ENCODE peak calls at places on chromosomes 13 and 19, in seven cellular contexts. R, M, J, T, H, C and S are unnamed samples. For H3K4me1, the result is how much of the 10 kb centered on the place peaks cover.

GRCh38 chr19:37654525-37654832 is 786 bp downstream of the ZFP30 start:
- DNase-seq in R (no peak), M (peak), J (no peak), T (peak), H (peak), C (peak), S (no peak)

GRCh38 chr13:46473806-46474205 is 79.2 kb upstream of the LRCH1 start:
- DNase-seq in R (no peak), M (no peak), J (no peak), T (no peak), H (no peak), C (no peak), S (no peak)

GRCh38 chr19:45113628-45114027 is 20.6 kb downstream of the PPP1R37 start:
- DNase-seq in R (no peak), M (no peak), J (no peak), T (peak), H (no peak), C (no peak), S (peak)

GRCh38 chr13:25971499-25972145 is 80.2 kb downstream of the SHISA2 start:
- DNase-seq in R (no peak), M (no peak), J (peak), T (peak), H (no peak), C (peak), S (no peak)

GRCh38 chr13:45626731-45627374 is 11.3 kb upstream of the ERICH6B start:
- DNase-seq in R (no peak), M (peak), J (no peak), T (peak), H (no peak), C (no peak), S (no peak)

GRCh38 chr13:101139076-101139475 is 277.2 kb downstream of the NALCN start:
- DNase-seq in R (no peak), M (peak), J (no peak), T (no peak), H (no peak), C (no peak), S (no peak)

GRCh38 chr19:47432091-47432490 is 12.8 kb upstream of the MEIS3 start:
- DNase-seq in R (no peak), M (no peak), J (no peak), T (no peak), H (no peak), C (no peak), S (no peak)

GRCh38 chr13:26923824-26924605 is 163.4 kb upstream of the GPR12 start:
- DNase-seq in R (no peak), M (peak), J (no peak), T (no peak), H (peak), C (no peak), S (no peak)

GRCh38 chr19:46404884-46405658 is 8.3 kb downstream of the CCDC8 start:
- DNase-seq in R (no peak), M (no peak), J (no peak), T (peak), H (no peak), C (peak), S (no peak)

GRCh38 chr13:69556540-69557196 is 551.0 kb upstream of the ATXN8OS start:
- DNase-seq in R (no peak), M (no peak), J (no peak), T (no peak), H (no peak), C (no peak), S (no peak)

GRCh38 chr13:32587014-32587773 is 942 bp downstream of the PDS5B start:
- DNase-seq in R (peak), M (peak), J (peak), T (peak), H (peak), C (peak), S (peak)

GRCh38 chr13:104301216-104301975 is 1235.2 kb upstream of the SLC10A2 start:
- DNase-seq in R (no peak), M (no peak), J (no peak), T (no peak), H (no peak), C (no peak), S (no peak)

GRCh38 chr19:19460258-19460731 is 54.8 kb downstream of the GATAD2A start:
- DNase-seq in R (no peak), M (peak), J (no peak), T (no peak), H (no peak), C (no peak), S (no peak)

GRCh38 chr13:77507931-77508776 is 27.4 kb upstream of the SCEL start:
- DNase-seq in R (peak), M (peak), J (no peak), T (peak), H (peak), C (no peak), S (peak)

GRCh38 chr19:47122359-47123335 is 8.0 kb upstream of the SAE1 start:
- DNase-seq in R (no peak), M (peak), J (no peak), T (peak), H (peak), C (no peak), S (peak)

GRCh38 chr19:48644839-48645651 is 942 bp downstream of the CA11 start:
- DNase-seq in R (peak), M (peak), J (peak), T (peak), H (peak), C (peak), S (peak)

GRCh38 chr19:13087795-13088537 is 14.7 kb downstream of the LYL1 start:
- DNase-seq in R (no peak), M (no peak), J (no peak), T (no peak), H (no peak), C (no peak), S (no peak)

GRCh38 chr13:97369269-97369893 is 64.6 kb upstream of the RAP2A start:
- DNase-seq in R (no peak), M (peak), J (peak), T (no peak), H (no peak), C (no peak), S (no peak)

GRCh38 chr13:41310963-41311606 is at the start of gene NAA16:
- DNase-seq in R (peak), M (peak), J (peak), T (peak), H (peak), C (peak), S (peak)

GRCh38 chr13:23367907-23368306 is 65.6 kb downstream of the SACS start:
- DNase-seq in R (no peak), M (no peak), J (no peak), T (no peak), H (no peak), C (no peak), S (no peak)

GRCh38 chr13:23377603-23378002 is 55.9 kb downstream of the SACS start:
- DNase-seq in R (no peak), M (no peak), J (no peak), T (no peak), H (no peak), C (no peak), S (no peak)

GRCh38 chr13:23375007-23375971 is 58.2 kb downstream of the SACS start:
- DNase-seq in R (peak), M (peak), J (peak), T (peak), H (peak), C (peak), S (peak)

GRCh38 chr13:23378009-23378632 is 55.4 kb downstream of the SACS start:
- DNase-seq in R (no peak), M (peak), J (peak), T (peak), H (peak), C (no peak), S (no peak)

GRCh38 chr13:23372264-23372905 is 61.1 kb downstream of the SACS start:
- DNase-seq in R (no peak), M (peak), J (no peak), T (peak), H (no peak), C (no peak), S (no peak)
- H3K4me2 ChIP-seq in R (no peak), M (peak), J (peak), T (peak), H (no peak), C (no peak), S (no peak)

GRCh38 chr19:3457531-3458228 is 22.6 kb downstream of the SMIM24 start:
- DNase-seq in R (no peak), M (no peak), J (no peak), T (no peak), H (no peak), C (no peak), S (no peak)
- TF ChIP-seq EZH2 in R (no peak), M (no peak), J (no peak), T (no peak), H (no peak), C (no peak), S (no peak)

DNA sequence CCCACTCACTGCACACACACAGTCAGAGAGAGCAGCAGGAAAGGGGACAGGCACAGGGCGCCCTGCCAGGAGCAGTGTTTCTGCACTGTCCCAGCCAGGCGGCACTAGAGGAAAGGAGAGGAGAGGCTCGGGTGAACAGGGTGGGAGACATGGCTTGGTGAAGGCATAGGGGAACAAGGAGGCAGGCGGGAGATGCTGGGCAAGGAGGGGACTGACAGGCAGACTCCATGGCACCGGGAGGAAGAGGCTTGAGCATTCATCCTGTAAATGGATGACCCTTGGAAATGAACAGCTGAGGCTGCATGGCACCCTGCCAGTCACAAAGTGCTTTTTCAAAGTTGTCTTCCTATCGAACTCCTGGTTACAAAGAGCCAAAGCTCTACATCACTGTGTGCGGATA is 22.5 kb downstream of the MED26 start:
- DNase-seq in R (no peak), M (no peak), J (no peak), T (no peak), H (no peak), C (no peak), S (no peak)
- H3K4me1 ChIP-seq in R (under half), M (under half), J (under half), T (under half), H (under half), C (under half), S (under half)

DNA sequence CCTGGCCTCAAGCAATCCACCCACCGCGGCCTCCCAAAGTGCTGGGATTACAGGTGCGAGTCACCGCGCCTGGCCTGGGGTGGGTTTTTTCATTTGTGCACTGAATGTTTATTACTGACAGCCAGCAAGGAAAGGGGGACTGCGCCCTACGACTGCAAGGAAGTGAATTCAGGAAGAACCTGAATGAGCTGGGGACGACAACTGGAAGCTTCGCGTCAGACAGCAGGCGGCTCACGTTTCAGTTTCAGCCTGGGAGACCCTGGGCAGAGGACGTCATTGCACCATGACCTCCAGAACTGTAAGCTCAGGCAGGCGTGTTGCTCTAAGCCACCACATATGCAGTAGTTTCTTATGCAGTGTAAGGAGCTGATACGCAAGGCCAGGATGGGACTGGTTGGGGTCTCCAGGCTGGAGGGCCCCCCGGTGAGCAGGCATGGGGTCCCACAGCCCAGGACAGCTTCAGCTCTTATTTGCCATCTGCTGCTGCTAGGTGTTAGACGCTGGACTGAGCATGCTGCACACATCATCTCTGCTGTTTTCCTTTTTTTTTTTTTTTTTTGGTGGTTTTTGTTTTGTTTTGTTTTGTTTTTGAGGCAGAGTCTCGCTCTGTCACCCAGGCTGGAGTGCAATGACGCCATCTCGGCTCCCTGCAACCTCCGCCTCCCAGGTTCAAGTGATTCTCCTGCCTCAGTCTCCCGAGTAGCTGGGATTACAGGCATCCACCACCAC is 66.6 kb downstream of the GADD45B start:
- DNase-seq in R (no peak), M (no peak), J (no peak), T (no peak), H (no peak), C (no peak), S (no peak)
- H3K4me2 ChIP-seq in R (peak), M (peak), J (no peak), T (peak), H (no peak), C (no peak), S (peak)

GRCh38 chr13:24680921-24681585 is 845 bp downstream of the ATP12A start:
- DNase-seq in R (no peak), M (no peak), J (no peak), T (no peak), H (no peak), C (no peak), S (no peak)
- TF ChIP-seq EZH2 in R (no peak), M (no peak), J (no peak), T (no peak), H (no peak), C (peak), S (no peak)

GRCh38 chr19:33432408-33433170 is 59.1 kb downstream of the CEBPG start:
- DNase-seq in R (no peak), M (no peak), J (no peak), T (no peak), H (no peak), C (no peak), S (no peak)

GRCh38 chr19:33429891-33430673 is 56.6 kb downstream of the CEBPG start:
- DNase-seq in R (no peak), M (no peak), J (peak), T (no peak), H (no peak), C (no peak), S (no peak)

GRCh38 chr19:33428627-33429013 is 55.1 kb downstream of the CEBPG start:
- DNase-seq in R (no peak), M (no peak), J (no peak), T (no peak), H (no peak), C (no peak), S (no peak)

GRCh38 chr19:33431986-33432385 is 58.5 kb downstream of the CEBPG start:
- DNase-seq in R (no peak), M (no peak), J (no peak), T (no peak), H (no peak), C (no peak), S (no peak)

GRCh38 chr19:33430674-33431277 is 57.3 kb downstream of the CEBPG start:
- DNase-seq in R (peak), M (peak), J (peak), T (peak), H (peak), C (peak), S (peak)
- H3K4me1 ChIP-seq in R (under half), M (under half), J (under half), T (under half), H (under half), C (under half), S (under half)

GRCh38 chr19:14383556-14383897 is 2.3 kb downstream of the ADGRE5 start:
- DNase-seq in R (no peak), M (peak), J (no peak), T (peak), H (no peak), C (no peak), S (no peak)

GRCh38 chr19:14390548-14390947 is 9.3 kb downstream of the ADGRE5 start:
- DNase-seq in R (no peak), M (no peak), J (no peak), T (no peak), H (no peak), C (no peak), S (no peak)

GRCh38 chr19:14383898-14384669 is 2.8 kb downstream of the ADGRE5 start:
- DNase-seq in R (no peak), M (peak), J (no peak), T (peak), H (peak), C (no peak), S (no peak)

GRCh38 chr19:14381689-14382474 is 638 bp downstream of the ADGRE5 start:
- DNase-seq in R (no peak), M (peak), J (no peak), T (peak), H (peak), C (no peak), S (peak)

GRCh38 chr19:14385492-14385891 is 4.2 kb downstream of the ADGRE5 start:
- DNase-seq in R (no peak), M (no peak), J (no peak), T (no peak), H (no peak), C (no peak), S (no peak)
- H3K4me2 ChIP-seq in R (peak), M (no peak), J (no peak), T (no peak), H (no peak), C (no peak), S (no peak)